ENCODE peak calls at places on chromosome 10, in four cellular contexts. F, K, P and T are unnamed samples.

GRCh38 chr10:93566435-93567276 is at the start of gene FFAR4:
- DNase-seq in P (no peak), F (peak; percentile 64), K (no peak), T (peak; percentile 67)

GRCh38 chr10:75111906-75112703 is 649 bp downstream of the SAMD8 start:
- DNase-seq in P (peak; percentile 59), F (peak; percentile 61), K (peak; percentile 50), T (no peak)

GRCh38 chr10:60821661-60822060 is 43.4 kb downstream of the CDK1 start:
- DNase-seq in F (no peak), K (peak; percentile 35), P (no peak), T (no peak)

GRCh38 chr10:14782691-14783363 is 8.1 kb upstream of the FAM107B start:
- DNase-seq in K (no peak), F (no peak), P (no peak), T (peak; percentile 77)

GRCh38 chr10:22420787-22421517 is 75.7 kb downstream of the SPAG6 start:
- DNase-seq in F (no peak), K (peak; percentile 16), P (peak; percentile 36), T (no peak)

GRCh38 chr10:50600286-50600685 is 23.5 kb downstream of the SGMS1 start:
- DNase-seq in F (no peak), P (no peak), K (no peak), T (peak; percentile 3)

GRCh38 chr10:112362833-112363232 is 11.1 kb upstream of the ACSL5 start:
- DNase-seq in P (no peak), K (no peak), F (no peak), T (peak; percentile 68)

GRCh38 chr10:24929056-24929544 is 23.3 kb downstream of the PRTFDC1 start:
- DNase-seq in K (no peak), F (no peak), P (no peak), T (no peak)

GRCh38 chr10:49621561-49621960 is 7.7 kb downstream of the CHAT start:
- DNase-seq in K (no peak), F (no peak), P (no peak), T (no peak)

GRCh38 chr10:29616542-29616941 is 18.2 kb downstream of the SVIL start:
- DNase-seq in K (no peak), P (no peak), F (no peak), T (no peak)

GRCh38 chr10:131749767-131750142 is 151.1 kb upstream of the PPP2R2D start:
- DNase-seq in P (no peak), K (no peak), F (no peak), T (no peak)

GRCh38 chr10:96417432-96417831 is 58.6 kb upstream of the OPALIN start:
- DNase-seq in P (no peak), K (no peak), F (peak; percentile 76), T (no peak)

GRCh38 chr10:29646238-29646902 is 11.6 kb upstream of the SVIL start:
- DNase-seq in P (no peak), K (peak; percentile 36), F (no peak), T (peak; percentile 71)

GRCh38 chr10:114491419-114491818 is 87.1 kb upstream of the AFAP1L2 start:
- DNase-seq in P (no peak), K (no peak), F (no peak), T (no peak)

GRCh38 chr10:54909165-54909564 is 108.1 kb upstream of the PCDH15 start:
- DNase-seq in F (no peak), P (no peak), K (no peak), T (no peak)

GRCh38 chr10:77318739-77319138 is 318.9 kb downstream of the KCNMA1 start:
- DNase-seq in F (no peak), P (no peak), K (no peak), T (no peak)

DNA sequence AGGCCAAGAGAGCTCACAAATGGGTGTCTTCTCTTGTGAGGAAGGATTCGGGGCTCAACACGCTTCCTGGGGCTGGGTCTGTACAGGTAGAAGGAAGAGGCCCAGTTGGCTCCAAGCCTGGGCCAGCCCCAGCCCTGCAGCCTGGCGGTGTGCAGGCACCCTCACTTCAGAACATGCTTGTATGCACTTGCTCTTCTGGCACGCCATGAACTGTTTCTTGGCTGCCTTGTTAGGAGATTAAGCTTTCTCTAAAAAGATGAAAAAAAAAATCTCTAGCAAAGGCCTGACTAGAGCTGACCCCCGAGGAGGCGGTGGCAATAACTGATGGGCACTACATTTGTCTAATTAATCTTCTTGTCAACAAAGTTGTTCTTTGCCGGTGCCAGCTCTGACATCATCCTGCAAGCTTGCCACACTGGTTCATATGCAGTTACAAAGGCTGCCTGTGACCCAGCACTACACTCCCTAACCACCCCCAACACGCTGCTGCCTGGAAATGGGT is 94.7 kb downstream of the WDR11 start:
- DNase-seq in P (no peak), F (no peak), K (no peak), T (no peak)
- H2AFZ ChIP-seq in P (no peak overlapping the region), F (no peak overlapping the region), K (no peak overlapping the region), T (no peak overlapping the region)

DNA sequence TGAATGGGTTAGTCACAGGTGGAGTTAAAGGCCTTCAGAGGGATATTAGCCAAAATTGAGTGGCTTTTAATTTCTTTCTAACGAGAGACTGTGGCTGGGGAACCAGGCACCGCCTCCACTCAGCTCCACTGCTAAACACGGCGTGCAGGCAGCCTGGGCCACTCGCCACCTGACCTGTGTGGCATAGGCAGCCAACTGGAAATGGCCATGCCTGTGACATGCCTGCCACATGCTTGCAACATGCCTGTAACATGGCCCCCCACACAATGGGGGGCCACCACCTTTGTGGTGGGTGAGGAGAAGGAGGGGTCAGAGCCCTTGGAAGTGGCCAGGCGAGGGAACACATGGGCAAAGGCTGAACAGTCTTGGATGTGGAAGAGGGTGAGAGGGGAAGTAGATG is 60.1 kb upstream of the PAX2 start:
- DNase-seq in F (no peak), P (no peak), K (no peak), T (no peak)
- H3K4me2 ChIP-seq in F (peak overlapping the region; percentile 72), P (no peak overlapping the region), K (no peak overlapping the region), T (no peak overlapping the region)

GRCh38 chr10:110523736-110524135 is 26.0 kb downstream of the DUSP5 start:
- DNase-seq in P (no peak), K (no peak), F (no peak), T (no peak)
- TF ChIP-seq CTCF in P (no peak), K (no peak), F (no peak), T (no peak)

DNA sequence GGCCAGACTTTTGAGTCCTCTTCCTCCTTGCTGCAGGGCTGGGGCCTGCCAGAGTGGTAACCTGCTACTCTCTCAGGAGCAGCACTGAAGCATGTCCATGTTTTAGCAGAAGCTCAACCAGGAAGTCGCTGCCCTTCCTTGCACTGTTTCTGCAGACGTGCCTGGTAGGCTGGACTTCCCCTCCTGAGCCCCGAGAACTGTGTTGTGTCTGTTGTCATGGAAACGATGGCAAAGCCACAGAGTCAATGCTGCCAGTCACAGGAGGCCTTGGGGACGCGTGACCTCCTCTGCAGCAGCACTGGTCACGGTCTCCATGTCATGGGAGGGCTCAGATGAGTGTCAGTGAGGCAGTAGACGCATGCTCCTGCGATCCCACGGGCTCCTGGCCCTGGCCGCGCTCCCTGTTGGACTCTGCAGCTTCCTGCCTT is 145.5 kb downstream of the FANK1 start:
- DNase-seq in F (peak; percentile 78), P (peak; percentile 76), K (peak; percentile 43), T (peak; percentile 49)
- H2AFZ ChIP-seq in F (no peak overlapping the region), P (peak overlapping the region; percentile 60), K (peak overlapping the region; percentile 46), T (no peak overlapping the region)

DNA sequence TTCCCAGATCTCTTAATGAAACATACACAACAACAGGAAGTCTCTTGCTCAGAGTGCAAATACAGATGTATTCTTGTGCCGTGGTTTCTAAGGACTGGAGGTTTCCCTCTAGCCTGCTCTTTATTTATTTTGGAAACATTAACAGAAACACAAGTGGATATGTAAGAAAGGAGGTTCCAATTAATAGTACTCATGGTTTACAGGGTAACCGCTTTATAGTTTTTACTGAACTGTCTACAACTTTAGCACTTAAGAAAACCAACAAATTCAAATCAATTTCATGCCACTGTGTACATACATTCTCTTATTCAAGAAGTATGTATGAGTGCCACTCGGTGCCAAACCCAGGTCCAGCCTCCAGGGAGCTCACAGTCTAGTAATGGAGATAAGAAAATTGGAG is 175.9 kb upstream of the AKR1E2 start:
- DNase-seq in P (no peak), K (peak; percentile 66), F (no peak), T (no peak)
- H3K4me2 ChIP-seq in P (no peak overlapping the region), K (peak overlapping the region; percentile 58), F (no peak overlapping the region), T (no peak overlapping the region)

GRCh38 chr10:99709480-99710229 is 22.3 kb downstream of the COX15 start:
- DNase-seq in K (peak; percentile 73), F (peak; percentile 40), P (no peak), T (no peak)

GRCh38 chr10:99708428-99709010 is 23.4 kb downstream of the COX15 start:
- DNase-seq in P (no peak), K (peak; percentile 56), F (no peak), T (no peak)

GRCh38 chr10:99714446-99714845 is 17.5 kb downstream of the COX15 start:
- DNase-seq in P (no peak), F (no peak), K (no peak), T (no peak)

GRCh38 chr10:99711129-99711719 is 20.7 kb downstream of the COX15 start:
- DNase-seq in F (no peak), K (peak; percentile 80), P (peak; percentile 62), T (no peak)
- TF ChIP-seq CTCF in F (peak; percentile 67), K (peak; percentile 74), P (peak; percentile 86), T (peak; percentile 67)

DNA sequence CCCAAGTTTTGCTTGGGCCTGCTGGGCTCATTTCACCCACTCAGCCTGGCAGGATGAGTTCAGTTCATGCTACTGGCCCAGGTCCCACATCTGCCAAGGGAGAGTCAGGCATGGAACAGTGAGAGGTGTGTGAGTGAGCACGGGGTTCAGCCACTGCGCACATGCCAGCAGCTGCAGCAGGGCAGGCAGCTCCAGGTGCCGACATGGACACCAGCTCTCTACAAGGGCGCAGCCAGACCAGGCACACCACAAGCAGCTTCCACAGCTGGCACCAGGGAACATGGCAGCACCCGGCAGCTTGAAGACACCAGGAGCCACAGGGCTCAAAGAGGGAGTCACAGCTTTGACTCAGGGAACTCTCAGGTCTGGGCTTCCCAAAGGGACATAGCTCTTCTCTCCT is 938.0 kb downstream of the SORCS3 start:
- DNase-seq in K (no peak), F (no peak), P (no peak), T (no peak)
- H2AFZ ChIP-seq in K (no peak overlapping the region), F (no peak overlapping the region), P (no peak overlapping the region), T (no peak overlapping the region)

GRCh38 chr10:118499186-118499585 is 96.3 kb downstream of the PRLHR start:
- DNase-seq in P (no peak), K (no peak), F (no peak), T (no peak)

GRCh38 chr10:118500477-118501104 is 94.9 kb downstream of the PRLHR start:
- DNase-seq in P (no peak), K (no peak), F (no peak), T (no peak)

GRCh38 chr10:118503192-118503591 is 92.3 kb downstream of the PRLHR start:
- DNase-seq in K (no peak), P (no peak), F (no peak), T (no peak)

GRCh38 chr10:118501637-118502440 is 93.6 kb downstream of the PRLHR start:
- DNase-seq in K (no peak), P (no peak), F (no peak), T (peak; percentile 18)

GRCh38 chr10:118501171-118501570 is 94.3 kb downstream of the PRLHR start:
- DNase-seq in F (no peak), P (no peak), K (no peak), T (peak; percentile 9)
- H3K4me2 ChIP-seq in F (no peak overlapping the region), P (no peak overlapping the region), K (no peak overlapping the region), T (peak overlapping the region; percentile 64)

DNA sequence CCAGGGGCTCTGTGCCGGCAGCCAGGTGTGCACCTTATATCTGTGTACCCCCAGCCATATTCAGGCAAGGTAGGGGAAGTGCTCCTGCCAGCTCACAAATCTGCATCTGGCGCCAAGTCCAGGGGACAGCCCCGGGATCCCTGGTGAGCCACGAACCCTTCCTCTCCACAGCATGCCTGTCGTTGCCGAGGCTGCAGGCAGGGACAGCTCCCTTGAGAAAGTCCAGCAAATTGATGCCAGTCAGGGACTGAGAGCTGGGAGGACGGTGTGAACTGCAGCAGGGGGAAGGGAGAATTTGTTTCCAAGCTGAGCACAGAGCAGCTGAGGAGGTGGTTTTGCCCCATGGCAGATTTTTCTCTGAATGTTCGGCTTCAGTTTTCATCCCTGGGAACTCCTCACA is 919 bp downstream of the PLA2G12B start:
- DNase-seq in F (peak; percentile 53), P (no peak), K (no peak), T (no peak)
- TF ChIP-seq CTCF in F (no peak), P (no peak), K (no peak), T (no peak)